ENCODE peak calls at places on chromosome 5, in six cellular contexts. R, L, Q, U, W and D are unnamed samples. For H3K4me1, the result is how much of the 10 kb centered on the place peaks cover.

GRCh38 chr5:180201051-180201987 is 7.7 kb downstream of the RASGEF1C start:
- DNase-seq in L (no peak), W (peak), Q (no peak), R (no peak), U (peak), D (peak)

GRCh38 chr5:92561362-92562006 is 1019.5 kb downstream of the NR2F1-AS1 start:
- DNase-seq in R (no peak), L (no peak), W (peak), U (no peak), Q (no peak), D (no peak)

GRCh38 chr5:142478116-142478515 is 153.3 kb upstream of the SPRY4 start:
- DNase-seq in U (no peak), L (no peak), R (no peak), Q (no peak), W (no peak), D (no peak)

GRCh38 chr5:143372187-143372829 is 31.2 kb downstream of the NR3C1 start:
- DNase-seq in W (peak), R (no peak), U (no peak), L (no peak), Q (no peak), D (no peak)

GRCh38 chr5:117657591-117657990 is 1083.0 kb upstream of the SEMA6A start:
- DNase-seq in W (no peak), L (no peak), R (no peak), Q (no peak), U (no peak), D (no peak)

GRCh38 chr5:180791611-180792213 is 10.9 kb downstream of the MGAT1 start:
- DNase-seq in L (no peak), W (no peak), U (no peak), Q (no peak), R (no peak), D (no peak)

GRCh38 chr5:94908889-94909480 is 290.5 kb downstream of the SLF1 start:
- DNase-seq in W (peak), U (no peak), L (no peak), R (no peak), Q (no peak), D (no peak)

GRCh38 chr5:143720689-143721088 is 91.3 kb upstream of the HMHB1 start:
- DNase-seq in W (no peak), Q (no peak), R (no peak), U (no peak), L (no peak), D (no peak)

GRCh38 chr5:92777421-92777820 is 803.6 kb downstream of the NR2F1-AS1 start:
- DNase-seq in U (no peak), L (no peak), R (no peak), W (no peak), Q (no peak), D (no peak)

GRCh38 chr5:124661317-124662141 is 84.9 kb downstream of the ZNF608 start:
- DNase-seq in Q (no peak), W (peak), R (no peak), L (no peak), U (no peak), D (peak)

GRCh38 chr5:124660229-124661093 is 86.0 kb downstream of the ZNF608 start:
- DNase-seq in Q (no peak), W (peak), R (peak), U (no peak), L (no peak), D (peak)

GRCh38 chr5:124659798-124660197 is 86.6 kb downstream of the ZNF608 start:
- DNase-seq in L (no peak), Q (no peak), W (no peak), R (no peak), U (no peak), D (no peak)

GRCh38 chr5:124655943-124656459 is 90.4 kb downstream of the ZNF608 start:
- DNase-seq in L (no peak), W (peak), U (peak), R (no peak), Q (no peak), D (peak)

GRCh38 chr5:124658867-124659557 is 87.4 kb downstream of the ZNF608 start:
- DNase-seq in Q (no peak), W (no peak), L (no peak), U (no peak), R (no peak), D (no peak)
- H3K4me1 ChIP-seq in Q (half or more), W (under half), L (half or more), U (half or more), R (under half), D (half or more)

GRCh38 chr5:378301-378891 is 56.9 kb downstream of the AHRR start:
- DNase-seq in R (no peak), Q (no peak), U (no peak), W (peak), L (peak), D (no peak)

GRCh38 chr5:377326-377981 is 55.9 kb downstream of the AHRR start:
- DNase-seq in Q (peak), U (no peak), L (peak), W (no peak), R (peak), D (peak)

GRCh38 chr5:376951-377325 is 55.4 kb downstream of the AHRR start:
- DNase-seq in R (peak), L (no peak), W (no peak), Q (no peak), U (no peak), D (no peak)

GRCh38 chr5:380701-381309 is 59.3 kb downstream of the AHRR start:
- DNase-seq in L (peak), W (no peak), U (no peak), R (no peak), Q (no peak), D (peak)

GRCh38 chr5:378976-379742 is 57.6 kb downstream of the AHRR start:
- DNase-seq in Q (no peak), U (no peak), W (peak), L (peak), R (no peak), D (no peak)
- H3K4me3 ChIP-seq in Q (no peak), U (no peak), W (no peak), L (no peak), R (no peak), D (no peak)

DNA sequence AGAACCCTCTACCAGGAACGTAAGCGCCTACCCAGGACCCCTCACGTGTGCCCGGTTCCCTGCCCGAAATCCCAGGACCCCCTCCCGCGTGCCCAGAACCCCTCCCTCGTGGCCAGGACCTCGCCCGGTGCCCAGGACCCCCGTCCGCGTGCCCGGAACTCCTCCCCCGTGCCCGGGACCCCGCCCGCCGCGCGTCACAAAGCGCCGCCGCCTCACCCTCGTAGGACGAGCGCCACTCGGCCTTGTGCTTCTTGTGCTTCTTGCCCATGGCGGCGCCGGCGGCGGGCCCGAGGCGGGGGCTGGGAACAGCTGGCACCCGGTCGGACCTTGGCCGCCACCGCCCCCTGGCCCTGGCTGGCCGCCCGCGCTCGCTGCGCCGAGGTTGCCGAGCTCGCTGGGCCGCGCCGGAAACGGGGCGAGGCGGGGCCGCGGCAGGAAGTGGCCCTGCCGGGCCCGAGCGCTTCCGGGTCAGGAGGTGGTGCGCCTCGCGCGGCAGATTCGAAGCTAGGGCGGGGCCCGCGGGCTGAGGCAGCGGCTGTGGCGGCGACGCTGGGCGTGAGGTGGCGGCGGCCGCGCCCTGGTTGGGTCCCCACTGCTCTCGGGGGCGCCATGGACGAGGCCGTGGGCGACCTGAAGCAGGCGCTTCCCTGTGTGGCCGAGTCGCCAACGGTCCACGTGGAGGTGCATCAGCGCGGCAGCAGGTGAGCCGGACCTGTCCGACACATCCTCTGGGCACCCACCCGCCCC is at the start of the genes BRD9 and TRIP13:
- DNase-seq in Q (peak), U (no peak), W (peak), L (peak), R (peak), D (peak)
- TF ChIP-seq CTCF in Q (no peak), U (no peak), W (no peak), L (no peak), R (peak), D (no peak)

DNA sequence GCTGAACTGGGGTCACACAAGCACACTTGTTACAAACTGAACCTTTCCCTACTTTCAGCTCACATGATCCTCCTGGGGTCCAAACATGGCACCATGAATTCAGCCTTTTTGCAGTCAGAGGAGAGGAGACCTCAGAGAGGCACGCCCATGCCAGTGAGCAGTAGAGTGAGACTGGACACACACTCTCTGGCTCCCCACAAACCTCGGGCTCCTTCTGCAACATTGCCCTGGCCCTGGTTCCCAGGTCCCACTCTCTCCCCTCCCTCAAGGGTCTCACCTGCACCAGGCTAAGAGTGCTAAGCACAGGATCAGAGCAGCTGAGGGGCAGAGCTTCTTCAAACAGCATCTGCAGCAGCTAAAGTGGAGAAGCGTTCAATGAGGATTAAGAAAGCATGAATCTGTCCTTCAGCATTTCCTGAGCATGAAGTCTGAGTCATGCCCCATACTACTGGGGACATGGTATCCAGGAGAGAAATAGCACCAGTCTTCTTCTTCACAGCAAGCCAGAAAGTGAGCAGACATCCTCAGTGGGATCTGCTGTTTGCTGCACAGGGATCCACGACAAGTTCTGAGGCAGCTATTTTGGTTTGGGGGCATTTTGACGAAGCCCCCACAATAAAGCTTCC is 27.2 kb downstream of the SLC35A4 start:
- DNase-seq in W (peak), R (no peak), L (no peak), Q (no peak), U (no peak), D (no peak)
- H3K4me1 ChIP-seq in W (under half), R (under half), L (under half), Q (under half), U (under half), D (under half)

GRCh38 chr5:73369283-73369682 is 79.3 kb downstream of the FOXD1 start:
- DNase-seq in R (no peak), L (no peak), Q (no peak), W (no peak), U (no peak), D (no peak)

GRCh38 chr5:73373814-73374510 is 74.6 kb downstream of the FOXD1 start:
- DNase-seq in U (no peak), R (no peak), W (no peak), L (no peak), Q (no peak), D (no peak)

GRCh38 chr5:73370076-73370475 is 78.5 kb downstream of the FOXD1 start:
- DNase-seq in L (no peak), U (no peak), Q (no peak), W (no peak), R (no peak), D (no peak)

GRCh38 chr5:73367650-73368049 is 80.9 kb downstream of the FOXD1 start:
- DNase-seq in R (no peak), L (no peak), U (no peak), W (peak), Q (no peak), D (no peak)

GRCh38 chr5:73370620-73371583 is 77.7 kb downstream of the FOXD1 start:
- DNase-seq in U (peak), L (no peak), R (no peak), Q (no peak), W (peak), D (no peak)
- H3K4me3 ChIP-seq in U (peak), L (no peak), R (no peak), Q (no peak), W (peak), D (no peak)

GRCh38 chr5:176559683-176560082 is 10.5 kb downstream of the CDHR2 start:
- DNase-seq in W (peak), Q (no peak), U (no peak), R (no peak), L (no peak), D (no peak)
- TF ChIP-seq CTCF in W (peak), Q (no peak), U (no peak), R (no peak), L (no peak), D (no peak)

DNA sequence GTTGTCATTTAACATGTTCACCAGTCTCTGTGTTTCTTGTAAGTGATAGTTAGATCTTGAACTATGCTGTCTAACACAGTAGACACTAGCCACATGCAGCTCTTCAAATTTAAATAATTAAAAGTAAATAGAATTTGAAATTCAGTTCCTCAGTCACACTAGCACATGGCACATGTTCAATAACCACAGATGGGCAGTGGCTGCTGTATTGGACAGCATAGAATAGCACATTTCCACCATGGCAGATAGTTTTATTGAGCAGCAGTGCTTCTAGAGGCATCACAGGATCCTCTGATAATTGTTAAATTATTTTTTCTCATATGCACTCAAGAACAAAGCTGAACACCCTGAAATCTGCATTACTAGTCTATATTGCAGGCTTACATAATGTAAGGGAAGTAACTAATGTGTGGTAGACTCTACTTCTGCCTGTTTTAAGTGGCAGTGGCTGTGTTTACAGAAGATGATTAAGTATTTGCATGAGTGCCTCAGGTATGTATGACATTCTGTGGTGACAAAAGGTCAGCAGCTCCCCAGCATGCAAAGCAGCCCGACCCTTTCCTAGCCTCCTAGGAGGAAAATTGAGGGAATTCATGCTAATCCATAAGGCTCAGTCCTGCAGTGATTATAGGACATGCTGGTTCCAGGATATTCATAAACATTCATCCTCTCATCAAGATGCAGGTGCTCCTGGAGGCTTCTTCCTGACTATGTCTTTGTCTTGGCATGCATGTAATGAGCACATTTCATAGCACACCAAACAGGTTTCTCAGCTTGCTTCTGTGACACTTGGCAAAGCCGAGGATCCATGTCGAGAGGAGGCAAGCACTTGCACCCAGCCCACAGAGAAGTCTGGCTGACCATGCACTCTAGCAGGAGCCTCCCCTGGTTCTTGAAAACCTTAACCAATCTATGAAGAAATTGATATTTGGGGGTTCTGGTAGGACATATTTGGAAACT is 45.5 kb downstream of the SH3RF2 start:
- DNase-seq in L (no peak), W (peak), R (no peak), Q (no peak), U (no peak), D (peak)
- H3K4me1 ChIP-seq in L (half or more), W (under half), R (under half), Q (half or more), U (half or more), D (half or more)

GRCh38 chr5:177509991-177510566 is 453 bp upstream of the DOK3 start:
- DNase-seq in L (no peak), R (no peak), Q (peak), U (no peak), W (no peak), D (no peak)

GRCh38 chr5:177509361-177509951 is at the start of gene DOK3:
- DNase-seq in U (no peak), Q (peak), W (no peak), R (no peak), L (no peak), D (no peak)

GRCh38 chr5:177507596-177508216 is 1.9 kb downstream of the DOK3 start:
- DNase-seq in U (no peak), W (no peak), R (no peak), L (no peak), Q (no peak), D (no peak)

GRCh38 chr5:177508217-177508611 is 1.4 kb downstream of the DOK3 start:
- DNase-seq in R (no peak), Q (peak), U (no peak), W (no peak), L (no peak), D (no peak)

GRCh38 chr5:177508837-177509236 is 789 bp downstream of the DOK3 start:
- DNase-seq in U (no peak), L (no peak), W (no peak), Q (peak), R (no peak), D (no peak)
- H3K4me3 ChIP-seq in U (no peak), L (peak), W (no peak), Q (no peak), R (peak), D (no peak)